ENCODE peak calls at places on chromosomes 5 and 9, in eight cellular contexts. K, R, H, Y, M, P, F and Q are unnamed samples.
A peak's percentile ranks its signal among the peaks of the same experiment; 100 is the strongest.

GRCh38 chr9:75993434-75993833 is 103.0 kb downstream of the PCSK5 start:
- DNase-seq in K (no peak), R (no peak), H (peak; percentile 78), Y (no peak), M (peak; percentile 2), P (no peak), F (no peak), Q (no peak)

GRCh38 chr5:91136271-91136670 is 246.8 kb downstream of the ARRDC3 start:
- DNase-seq in K (no peak), R (no peak), H (peak; percentile 24), Y (no peak), M (no peak), P (no peak), F (no peak), Q (no peak)

GRCh38 chr9:137582286-137582860 is 3.6 kb upstream of the DPH7 start:
- DNase-seq in K (no peak), R (peak; percentile 32), H (peak; percentile 32), Y (peak; percentile 87), M (peak; percentile 66), P (no peak), F (no peak), Q (peak; percentile 57)

GRCh38 chr9:90726215-90726614 is 75.4 kb upstream of the SYK start:
- DNase-seq in K (no peak), R (no peak), H (no peak), Y (peak; percentile 68), M (peak; percentile 17), P (no peak), F (no peak), Q (peak; percentile 19)

GRCh38 chr5:80620206-80620605 is 34.2 kb upstream of the MSH3 start:
- DNase-seq in K (no peak), R (no peak), H (no peak), Y (no peak), M (no peak), P (no peak), F (no peak), Q (no peak)

GRCh38 chr5:56144211-56144610 is 88.9 kb downstream of the ANKRD55 start:
- DNase-seq in K (no peak), R (no peak), H (no peak), Y (no peak), M (no peak), P (no peak), F (no peak), Q (no peak)

GRCh38 chr9:17216011-17216410 is 81.2 kb downstream of the CNTLN start:
- DNase-seq in K (no peak), R (no peak), H (no peak), Y (no peak), M (no peak), P (no peak), F (no peak), Q (no peak)

GRCh38 chr9:88460583-88461332 is 72.5 kb downstream of the SPIN1 start:
- DNase-seq in K (no peak), R (no peak), H (no peak), Y (no peak), M (no peak), P (no peak), F (no peak), Q (peak; percentile 79)

GRCh38 chr5:52983731-52984620 is 5.2 kb upstream of the ITGA2 start:
- DNase-seq in K (no peak), R (no peak), H (peak; percentile 84), Y (peak; percentile 10), M (no peak), P (no peak), F (no peak), Q (no peak)

GRCh38 chr9:128274245-128274644 is 1.6 kb downstream of the GOLGA2 start:
- DNase-seq in K (no peak), R (no peak), H (no peak), Y (no peak), M (no peak), P (no peak), F (no peak), Q (no peak)

GRCh38 chr5:137320056-137321045 is 178.8 kb downstream of the SPOCK1 start:
- DNase-seq in K (no peak), R (peak; percentile 38), H (peak; percentile 60), Y (peak; percentile 72), M (peak; percentile 67), P (no peak), F (peak; percentile 37), Q (peak; percentile 64)

GRCh38 chr5:90881626-90882150 is 323.1 kb downstream of the ADGRV1 start:
- DNase-seq in K (no peak), R (no peak), H (no peak), Y (no peak), M (no peak), P (no peak), F (no peak), Q (peak; percentile 11)

GRCh38 chr9:98219364-98219716 is 26.9 kb upstream of the CORO2A start:
- DNase-seq in K (no peak), R (no peak), H (no peak), Y (no peak), M (peak; percentile 97), P (no peak), F (no peak), Q (no peak)

GRCh38 chr9:90046317-90046861 is 441.6 kb downstream of the GADD45G start:
- DNase-seq in K (no peak), R (no peak), H (no peak), Y (no peak), M (no peak), P (no peak), F (no peak), Q (no peak)

GRCh38 chr5:20369151-20369550 is 381.2 kb upstream of the CDH18 start:
- DNase-seq in K (no peak), R (no peak), H (no peak), Y (no peak), M (no peak), P (no peak), F (no peak), Q (no peak)